ENCODE peak calls at places on chromosomes 2 and 18, in seven cellular contexts. One of them, this sample, is unnamed.

GRCh38 chr18:55265130-55265675 is 305.9 kb upstream of the CCDC68 start:
- DNase-seq in MG63: no peak
- DNase-seq in left lobe of liver: no peak
- DNase-seq in GM12865: no peak
- DNase-seq in activated CD8-positive, alpha-beta memory T cell treated with anti-CD3 and anti-CD28 coated beads, Interleukin-2, amount 10 ng/mL, durations not matched to agents 7 days and 5 days: no peak
- DNase-seq in endodermal cell: no peak
- DNase-seq in NCI-H1092 treated with DMSO at 0.1 percent for 48 hours: no peak
- DNase-seq in this sample: no peak

GRCh38 chr2:15722980-15723379 is 131.3 kb downstream of the DDX1 start:
- DNase-seq in endodermal cell: peak; percentile 12
- DNase-seq in left lobe of liver: no peak
- DNase-seq in NCI-H1092 treated with DMSO at 0.1 percent for 48 hours: no peak
- DNase-seq in MG63: no peak
- DNase-seq in GM12865: no peak
- DNase-seq in activated CD8-positive, alpha-beta memory T cell treated with anti-CD3 and anti-CD28 coated beads, Interleukin-2, amount 10 ng/mL, durations not matched to agents 7 days and 5 days: no peak
- DNase-seq in this sample: no peak

GRCh38 chr18:500230-500555 is 308 bp downstream of the COLEC12 start:
- DNase-seq in activated CD8-positive, alpha-beta memory T cell treated with anti-CD3 and anti-CD28 coated beads, Interleukin-2, amount 10 ng/mL, durations not matched to agents 7 days and 5 days: no peak
- DNase-seq in left lobe of liver: no peak
- DNase-seq in endodermal cell: peak; percentile 66
- DNase-seq in GM12865: no peak
- DNase-seq in MG63: peak; percentile 40
- DNase-seq in NCI-H1092 treated with DMSO at 0.1 percent for 48 hours: no peak
- DNase-seq in this sample: no peak

GRCh38 chr2:106719222-106719621 is 166.7 kb downstream of the ST6GAL2 start:
- DNase-seq in endodermal cell: no peak
- DNase-seq in GM12865: no peak
- DNase-seq in MG63: no peak
- DNase-seq in left lobe of liver: no peak
- DNase-seq in NCI-H1092 treated with DMSO at 0.1 percent for 48 hours: no peak
- DNase-seq in activated CD8-positive, alpha-beta memory T cell treated with anti-CD3 and anti-CD28 coated beads, Interleukin-2, amount 10 ng/mL, durations not matched to agents 7 days and 5 days: no peak
- DNase-seq in this sample: no peak

GRCh38 chr2:105915005-105915558 is 170.4 kb downstream of the NCK2 start:
- DNase-seq in GM12865: peak; percentile 67
- DNase-seq in left lobe of liver: no peak
- DNase-seq in activated CD8-positive, alpha-beta memory T cell treated with anti-CD3 and anti-CD28 coated beads, Interleukin-2, amount 10 ng/mL, durations not matched to agents 7 days and 5 days: no peak
- DNase-seq in MG63: no peak
- DNase-seq in endodermal cell: no peak
- DNase-seq in NCI-H1092 treated with DMSO at 0.1 percent for 48 hours: no peak
- DNase-seq in this sample: no peak

GRCh38 chr2:33134764-33135560 is 188.2 kb downstream of the LTBP1 start:
- DNase-seq in activated CD8-positive, alpha-beta memory T cell treated with anti-CD3 and anti-CD28 coated beads, Interleukin-2, amount 10 ng/mL, durations not matched to agents 7 days and 5 days: no peak
- DNase-seq in endodermal cell: no peak
- DNase-seq in GM12865: no peak
- DNase-seq in MG63: no peak
- DNase-seq in NCI-H1092 treated with DMSO at 0.1 percent for 48 hours: no peak
- DNase-seq in left lobe of liver: no peak
- DNase-seq in this sample: no peak

GRCh38 chr18:65523461-65523860 is 227.4 kb upstream of the CDH7 start:
- DNase-seq in activated CD8-positive, alpha-beta memory T cell treated with anti-CD3 and anti-CD28 coated beads, Interleukin-2, amount 10 ng/mL, durations not matched to agents 7 days and 5 days: no peak
- DNase-seq in NCI-H1092 treated with DMSO at 0.1 percent for 48 hours: no peak
- DNase-seq in endodermal cell: peak; percentile 81
- DNase-seq in left lobe of liver: no peak
- DNase-seq in GM12865: no peak
- DNase-seq in MG63: no peak
- DNase-seq in this sample: no peak

GRCh38 chr18:76545433-76546281 is 50.6 kb upstream of the ZNF516 start:
- DNase-seq in MG63: no peak
- DNase-seq in activated CD8-positive, alpha-beta memory T cell treated with anti-CD3 and anti-CD28 coated beads, Interleukin-2, amount 10 ng/mL, durations not matched to agents 7 days and 5 days: no peak
- DNase-seq in GM12865: no peak
- DNase-seq in NCI-H1092 treated with DMSO at 0.1 percent for 48 hours: no peak
- DNase-seq in left lobe of liver: no peak
- DNase-seq in endodermal cell: no peak
- DNase-seq in this sample: no peak

GRCh38 chr2:129585760-129586159 is 393.7 kb upstream of the RAB6C start:
- DNase-seq in GM12865: no peak
- DNase-seq in left lobe of liver: no peak
- DNase-seq in activated CD8-positive, alpha-beta memory T cell treated with anti-CD3 and anti-CD28 coated beads, Interleukin-2, amount 10 ng/mL, durations not matched to agents 7 days and 5 days: no peak
- DNase-seq in MG63: no peak
- DNase-seq in endodermal cell: no peak
- DNase-seq in NCI-H1092 treated with DMSO at 0.1 percent for 48 hours: no peak
- DNase-seq in this sample: no peak

GRCh38 chr2:235616846-235617245 is 123.0 kb downstream of the AGAP1 start:
- DNase-seq in endodermal cell: no peak
- DNase-seq in MG63: no peak
- DNase-seq in activated CD8-positive, alpha-beta memory T cell treated with anti-CD3 and anti-CD28 coated beads, Interleukin-2, amount 10 ng/mL, durations not matched to agents 7 days and 5 days: no peak
- DNase-seq in GM12865: no peak
- DNase-seq in left lobe of liver: no peak
- DNase-seq in NCI-H1092 treated with DMSO at 0.1 percent for 48 hours: no peak
- DNase-seq in this sample: no peak

GRCh38 chr18:80067321-80067720 is 33.1 kb downstream of the RBFA start:
- DNase-seq in MG63: no peak
- DNase-seq in NCI-H1092 treated with DMSO at 0.1 percent for 48 hours: no peak
- DNase-seq in activated CD8-positive, alpha-beta memory T cell treated with anti-CD3 and anti-CD28 coated beads, Interleukin-2, amount 10 ng/mL, durations not matched to agents 7 days and 5 days: peak; percentile 19
- DNase-seq in left lobe of liver: no peak
- DNase-seq in GM12865: no peak
- DNase-seq in endodermal cell: no peak
- DNase-seq in this sample: no peak

GRCh38 chr2:14749869-14750268 is 117.4 kb downstream of the LRATD1 start:
- DNase-seq in MG63: no peak
- DNase-seq in endodermal cell: no peak
- DNase-seq in left lobe of liver: no peak
- DNase-seq in GM12865: no peak
- DNase-seq in NCI-H1092 treated with DMSO at 0.1 percent for 48 hours: no peak
- DNase-seq in activated CD8-positive, alpha-beta memory T cell treated with anti-CD3 and anti-CD28 coated beads, Interleukin-2, amount 10 ng/mL, durations not matched to agents 7 days and 5 days: no peak
- DNase-seq in this sample: no peak

GRCh38 chr2:69934614-69934908 is 19.7 kb downstream of the MXD1 start:
- DNase-seq in GM12865: no peak
- DNase-seq in activated CD8-positive, alpha-beta memory T cell treated with anti-CD3 and anti-CD28 coated beads, Interleukin-2, amount 10 ng/mL, durations not matched to agents 7 days and 5 days: no peak
- DNase-seq in NCI-H1092 treated with DMSO at 0.1 percent for 48 hours: no peak
- DNase-seq in endodermal cell: no peak
- DNase-seq in left lobe of liver: no peak
- DNase-seq in MG63: no peak
- DNase-seq in this sample: no peak

GRCh38 chr2:126419403-126419802 is 236.6 kb upstream of the GYPC start:
- DNase-seq in activated CD8-positive, alpha-beta memory T cell treated with anti-CD3 and anti-CD28 coated beads, Interleukin-2, amount 10 ng/mL, durations not matched to agents 7 days and 5 days: no peak
- DNase-seq in left lobe of liver: no peak
- DNase-seq in MG63: no peak
- DNase-seq in endodermal cell: no peak
- DNase-seq in GM12865: no peak
- DNase-seq in NCI-H1092 treated with DMSO at 0.1 percent for 48 hours: no peak
- DNase-seq in this sample: no peak

GRCh38 chr2:1976112-1976511 is 231.8 kb upstream of the PXDN start:
- DNase-seq in NCI-H1092 treated with DMSO at 0.1 percent for 48 hours: no peak
- DNase-seq in endodermal cell: no peak
- DNase-seq in activated CD8-positive, alpha-beta memory T cell treated with anti-CD3 and anti-CD28 coated beads, Interleukin-2, amount 10 ng/mL, durations not matched to agents 7 days and 5 days: no peak
- DNase-seq in MG63: peak; percentile 42
- DNase-seq in left lobe of liver: no peak
- DNase-seq in GM12865: no peak
- DNase-seq in this sample: peak; percentile 69

GRCh38 chr18:57141208-57142129 is 5.4 kb upstream of the BOD1L2 start:
- DNase-seq in GM12865: no peak
- DNase-seq in MG63: no peak
- DNase-seq in NCI-H1092 treated with DMSO at 0.1 percent for 48 hours: no peak
- DNase-seq in left lobe of liver: peak; percentile 97
- DNase-seq in activated CD8-positive, alpha-beta memory T cell treated with anti-CD3 and anti-CD28 coated beads, Interleukin-2, amount 10 ng/mL, durations not matched to agents 7 days and 5 days: no peak
- DNase-seq in endodermal cell: no peak
- DNase-seq in this sample: no peak

GRCh38 chr2:120308038-120308910 is 37.7 kb upstream of the INHBB start:
- DNase-seq in activated CD8-positive, alpha-beta memory T cell treated with anti-CD3 and anti-CD28 coated beads, Interleukin-2, amount 10 ng/mL, durations not matched to agents 7 days and 5 days: no peak
- DNase-seq in GM12865: peak; percentile 80
- DNase-seq in left lobe of liver: peak; percentile 21
- DNase-seq in MG63: no peak
- DNase-seq in endodermal cell: no peak
- DNase-seq in NCI-H1092 treated with DMSO at 0.1 percent for 48 hours: no peak
- DNase-seq in this sample: no peak

GRCh38 chr2:217387776-217388381 is 528.0 kb upstream of the TNP1 start:
- DNase-seq in MG63: no peak
- DNase-seq in left lobe of liver: no peak
- DNase-seq in NCI-H1092 treated with DMSO at 0.1 percent for 48 hours: no peak
- DNase-seq in GM12865: no peak
- DNase-seq in endodermal cell: no peak
- DNase-seq in activated CD8-positive, alpha-beta memory T cell treated with anti-CD3 and anti-CD28 coated beads, Interleukin-2, amount 10 ng/mL, durations not matched to agents 7 days and 5 days: no peak
- DNase-seq in this sample: no peak

GRCh38 chr18:25350561-25351201 is 1.3 kb downstream of the ZNF521 start:
- DNase-seq in activated CD8-positive, alpha-beta memory T cell treated with anti-CD3 and anti-CD28 coated beads, Interleukin-2, amount 10 ng/mL, durations not matched to agents 7 days and 5 days: no peak
- DNase-seq in GM12865: peak; percentile 48
- DNase-seq in MG63: peak; percentile 28
- DNase-seq in left lobe of liver: peak; percentile 44
- DNase-seq in NCI-H1092 treated with DMSO at 0.1 percent for 48 hours: no peak
- DNase-seq in endodermal cell: peak; percentile 56
- DNase-seq in this sample: no peak

GRCh38 chr2:196927318-196928225 is 1.1 kb upstream of the PGAP1 start:
- DNase-seq in activated CD8-positive, alpha-beta memory T cell treated with anti-CD3 and anti-CD28 coated beads, Interleukin-2, amount 10 ng/mL, durations not matched to agents 7 days and 5 days: peak; percentile 87
- DNase-seq in NCI-H1092 treated with DMSO at 0.1 percent for 48 hours: no peak
- DNase-seq in endodermal cell: no peak
- DNase-seq in GM12865: peak; percentile 45
- DNase-seq in MG63: peak; percentile 9
- DNase-seq in left lobe of liver: no peak
- DNase-seq in this sample: peak; percentile 20

GRCh38 chr2:156004460-156004859 is 328.1 kb downstream of the NR4A2 start:
- DNase-seq in left lobe of liver: no peak
- DNase-seq in MG63: no peak
- DNase-seq in activated CD8-positive, alpha-beta memory T cell treated with anti-CD3 and anti-CD28 coated beads, Interleukin-2, amount 10 ng/mL, durations not matched to agents 7 days and 5 days: no peak
- DNase-seq in GM12865: no peak
- DNase-seq in endodermal cell: peak; percentile 43
- DNase-seq in NCI-H1092 treated with DMSO at 0.1 percent for 48 hours: no peak
- DNase-seq in this sample: no peak

GRCh38 chr2:120791961-120792295 is 56.3 kb downstream of the GLI2 start:
- DNase-seq in activated CD8-positive, alpha-beta memory T cell treated with anti-CD3 and anti-CD28 coated beads, Interleukin-2, amount 10 ng/mL, durations not matched to agents 7 days and 5 days: no peak
- DNase-seq in GM12865: no peak
- DNase-seq in endodermal cell: peak; percentile 74
- DNase-seq in MG63: no peak
- DNase-seq in NCI-H1092 treated with DMSO at 0.1 percent for 48 hours: no peak
- DNase-seq in left lobe of liver: no peak
- DNase-seq in this sample: no peak

GRCh38 chr2:35220471-35220870 is 1135.1 kb upstream of the CRIM1 start:
- DNase-seq in endodermal cell: no peak
- DNase-seq in left lobe of liver: no peak
- DNase-seq in GM12865: no peak
- DNase-seq in MG63: no peak
- DNase-seq in NCI-H1092 treated with DMSO at 0.1 percent for 48 hours: no peak
- DNase-seq in activated CD8-positive, alpha-beta memory T cell treated with anti-CD3 and anti-CD28 coated beads, Interleukin-2, amount 10 ng/mL, durations not matched to agents 7 days and 5 days: no peak
- DNase-seq in this sample: no peak

GRCh38 chr18:32200766-32201165 is 10.9 kb downstream of the MEP1B start:
- DNase-seq in NCI-H1092 treated with DMSO at 0.1 percent for 48 hours: peak; percentile 64
- DNase-seq in endodermal cell: no peak
- DNase-seq in left lobe of liver: no peak
- DNase-seq in MG63: no peak
- DNase-seq in GM12865: no peak
- DNase-seq in activated CD8-positive, alpha-beta memory T cell treated with anti-CD3 and anti-CD28 coated beads, Interleukin-2, amount 10 ng/mL, durations not matched to agents 7 days and 5 days: no peak
- DNase-seq in this sample: peak; percentile 95

GRCh38 chr18:55100817-55101457 is 141.7 kb upstream of the CCDC68 start:
- DNase-seq in GM12865: no peak
- DNase-seq in endodermal cell: no peak
- DNase-seq in MG63: no peak
- DNase-seq in left lobe of liver: no peak
- DNase-seq in activated CD8-positive, alpha-beta memory T cell treated with anti-CD3 and anti-CD28 coated beads, Interleukin-2, amount 10 ng/mL, durations not matched to agents 7 days and 5 days: no peak
- DNase-seq in NCI-H1092 treated with DMSO at 0.1 percent for 48 hours: no peak
- DNase-seq in this sample: peak; percentile 39

GRCh38 chr2:207635468-207636200 is 10.4 kb upstream of the METTL21A start:
- DNase-seq in MG63: no peak
- DNase-seq in GM12865: no peak
- DNase-seq in NCI-H1092 treated with DMSO at 0.1 percent for 48 hours: no peak
- DNase-seq in endodermal cell: no peak
- DNase-seq in activated CD8-positive, alpha-beta memory T cell treated with anti-CD3 and anti-CD28 coated beads, Interleukin-2, amount 10 ng/mL, durations not matched to agents 7 days and 5 days: no peak
- DNase-seq in left lobe of liver: no peak
- DNase-seq in this sample: no peak

GRCh38 chr2:44836174-44836573 is 105.3 kb upstream of the SIX3 start:
- DNase-seq in NCI-H1092 treated with DMSO at 0.1 percent for 48 hours: no peak
- DNase-seq in MG63: no peak
- DNase-seq in GM12865: peak; percentile 85
- DNase-seq in activated CD8-positive, alpha-beta memory T cell treated with anti-CD3 and anti-CD28 coated beads, Interleukin-2, amount 10 ng/mL, durations not matched to agents 7 days and 5 days: peak; percentile 82
- DNase-seq in left lobe of liver: no peak
- DNase-seq in endodermal cell: peak; percentile 22
- DNase-seq in this sample: no peak

GRCh38 chr2:27738349-27739057 is 33.0 kb upstream of the MRPL33 start:
- DNase-seq in left lobe of liver: peak; percentile 72
- DNase-seq in NCI-H1092 treated with DMSO at 0.1 percent for 48 hours: no peak
- DNase-seq in MG63: no peak
- DNase-seq in GM12865: no peak
- DNase-seq in activated CD8-positive, alpha-beta memory T cell treated with anti-CD3 and anti-CD28 coated beads, Interleukin-2, amount 10 ng/mL, durations not matched to agents 7 days and 5 days: no peak
- DNase-seq in endodermal cell: no peak
- DNase-seq in this sample: no peak

GRCh38 chr2:28162538-28162937 is 230.1 kb upstream of the FOSL2 start:
- DNase-seq in MG63: no peak
- DNase-seq in NCI-H1092 treated with DMSO at 0.1 percent for 48 hours: no peak
- DNase-seq in left lobe of liver: no peak
- DNase-seq in GM12865: no peak
- DNase-seq in activated CD8-positive, alpha-beta memory T cell treated with anti-CD3 and anti-CD28 coated beads, Interleukin-2, amount 10 ng/mL, durations not matched to agents 7 days and 5 days: no peak
- DNase-seq in endodermal cell: no peak
- DNase-seq in this sample: no peak

GRCh38 chr2:30649278-30649677 is 158.0 kb downstream of the CAPN13 start:
- DNase-seq in left lobe of liver: no peak
- DNase-seq in NCI-H1092 treated with DMSO at 0.1 percent for 48 hours: no peak
- DNase-seq in endodermal cell: no peak
- DNase-seq in GM12865: no peak
- DNase-seq in MG63: peak; percentile 70
- DNase-seq in activated CD8-positive, alpha-beta memory T cell treated with anti-CD3 and anti-CD28 coated beads, Interleukin-2, amount 10 ng/mL, durations not matched to agents 7 days and 5 days: no peak
- DNase-seq in this sample: no peak

GRCh38 chr2:201406077-201406662 is 45.1 kb downstream of the TRAK2 start:
- DNase-seq in activated CD8-positive, alpha-beta memory T cell treated with anti-CD3 and anti-CD28 coated beads, Interleukin-2, amount 10 ng/mL, durations not matched to agents 7 days and 5 days: no peak
- DNase-seq in MG63: no peak
- DNase-seq in GM12865: no peak
- DNase-seq in left lobe of liver: no peak
- DNase-seq in NCI-H1092 treated with DMSO at 0.1 percent for 48 hours: no peak
- DNase-seq in endodermal cell: no peak
- DNase-seq in this sample: no peak

GRCh38 chr18:34977787-34978532 is 63.3 kb upstream of the MAPRE2 start:
- DNase-seq in NCI-H1092 treated with DMSO at 0.1 percent for 48 hours: peak; percentile 63
- DNase-seq in left lobe of liver: peak; percentile 64
- DNase-seq in activated CD8-positive, alpha-beta memory T cell treated with anti-CD3 and anti-CD28 coated beads, Interleukin-2, amount 10 ng/mL, durations not matched to agents 7 days and 5 days: peak; percentile 72
- DNase-seq in endodermal cell: peak; percentile 82
- DNase-seq in MG63: peak; percentile 22
- DNase-seq in GM12865: peak; percentile 48
- DNase-seq in this sample: peak; percentile 8

GRCh38 chr2:45578056-45578843 is 32.8 kb downstream of the SRBD1 start:
- DNase-seq in NCI-H1092 treated with DMSO at 0.1 percent for 48 hours: no peak
- DNase-seq in left lobe of liver: no peak
- DNase-seq in activated CD8-positive, alpha-beta memory T cell treated with anti-CD3 and anti-CD28 coated beads, Interleukin-2, amount 10 ng/mL, durations not matched to agents 7 days and 5 days: no peak
- DNase-seq in endodermal cell: peak; percentile 59
- DNase-seq in GM12865: peak; percentile 25
- DNase-seq in MG63: no peak
- DNase-seq in this sample: no peak

GRCh38 chr18:22465859-22466602 is 48.3 kb upstream of the CTAGE1 start:
- DNase-seq in left lobe of liver: no peak
- DNase-seq in GM12865: no peak
- DNase-seq in MG63: peak; percentile 71
- DNase-seq in endodermal cell: no peak
- DNase-seq in activated CD8-positive, alpha-beta memory T cell treated with anti-CD3 and anti-CD28 coated beads, Interleukin-2, amount 10 ng/mL, durations not matched to agents 7 days and 5 days: no peak
- DNase-seq in NCI-H1092 treated with DMSO at 0.1 percent for 48 hours: no peak
- DNase-seq in this sample: no peak

GRCh38 chr2:626491-627339 is 50.5 kb downstream of the TMEM18 start:
- DNase-seq in NCI-H1092 treated with DMSO at 0.1 percent for 48 hours: no peak
- DNase-seq in left lobe of liver: no peak
- DNase-seq in MG63: no peak
- DNase-seq in activated CD8-positive, alpha-beta memory T cell treated with anti-CD3 and anti-CD28 coated beads, Interleukin-2, amount 10 ng/mL, durations not matched to agents 7 days and 5 days: peak; percentile 16
- DNase-seq in endodermal cell: peak; percentile 39
- DNase-seq in GM12865: no peak
- DNase-seq in this sample: no peak

GRCh38 chr18:79934311-79935097 is 16.9 kb downstream of the SLC66A2 start:
- DNase-seq in left lobe of liver: peak; percentile 93
- DNase-seq in activated CD8-positive, alpha-beta memory T cell treated with anti-CD3 and anti-CD28 coated beads, Interleukin-2, amount 10 ng/mL, durations not matched to agents 7 days and 5 days: no peak
- DNase-seq in endodermal cell: peak; percentile 58
- DNase-seq in NCI-H1092 treated with DMSO at 0.1 percent for 48 hours: no peak
- DNase-seq in GM12865: no peak
- DNase-seq in MG63: no peak
- DNase-seq in this sample: no peak

GRCh38 chr2:71680925-71681324 is 227.6 kb downstream of the DYSF start:
- DNase-seq in MG63: no peak
- DNase-seq in activated CD8-positive, alpha-beta memory T cell treated with anti-CD3 and anti-CD28 coated beads, Interleukin-2, amount 10 ng/mL, durations not matched to agents 7 days and 5 days: no peak
- DNase-seq in NCI-H1092 treated with DMSO at 0.1 percent for 48 hours: no peak
- DNase-seq in endodermal cell: no peak
- DNase-seq in GM12865: no peak
- DNase-seq in left lobe of liver: no peak
- DNase-seq in this sample: no peak